ENCODE peak calls at places on chromosomes 2 and 18, in ten cellular contexts. P, F, U, W, L, D, A, I, J and Y are unnamed samples.

GRCh38 chr18:67805261-67805660 is 288.7 kb upstream of the DSEL start:
- DNase-seq in P (no peak), F (no peak), U (no peak), W (no peak), L (no peak), D (no peak), A (peak), I (peak), J (no peak), Y (no peak)

GRCh38 chr2:27442282-27442980 is at the start of gene KRTCAP3:
- DNase-seq in P (peak), F (no peak), U (no peak), W (no peak), L (peak), D (peak), A (no peak), I (no peak), J (peak), Y (no peak)

GRCh38 chr2:164145093-164145987 is 409.5 kb upstream of the FIGN start:
- DNase-seq in P (no peak), F (no peak), U (no peak), W (peak), L (no peak), D (no peak), A (peak), I (no peak), J (no peak), Y (no peak)

GRCh38 chr2:106163948-106164580 is 30.0 kb downstream of the UXS1 start:
- DNase-seq in P (no peak), F (no peak), U (no peak), W (peak), L (no peak), D (peak), A (no peak), I (no peak), J (no peak), Y (no peak)

GRCh38 chr2:128590309-128591021 is 271.8 kb upstream of the HS6ST1 start:
- DNase-seq in P (no peak), F (peak), U (no peak), W (no peak), L (peak), D (no peak), A (no peak), I (no peak), J (no peak), Y (no peak)

GRCh38 chr2:595141-595805 is 81.9 kb downstream of the TMEM18 start:
- DNase-seq in P (no peak), F (no peak), U (no peak), W (no peak), L (no peak), D (no peak), A (no peak), I (no peak), J (no peak), Y (no peak)

GRCh38 chr18:48621240-48621639 is 82.4 kb downstream of the CTIF start:
- DNase-seq in P (no peak), F (no peak), U (no peak), W (peak), L (no peak), D (no peak), A (peak), I (peak), J (no peak), Y (no peak)

GRCh38 chr2:148021059-148021985 is at the start of gene MBD5:
- DNase-seq in P (peak), F (no peak), U (no peak), W (peak), L (peak), D (peak), A (peak), I (peak), J (peak), Y (peak)

GRCh38 chr18:63765837-63766236 is 9.4 kb upstream of the SERPINB7 start:
- DNase-seq in P (no peak), F (no peak), U (no peak), W (no peak), L (no peak), D (no peak), A (no peak), I (no peak), J (no peak), Y (no peak)

GRCh38 chr18:45657357-45658335 is 42.4 kb downstream of the SLC14A2 start:
- DNase-seq in P (peak), F (no peak), U (no peak), W (peak), L (no peak), D (no peak), A (peak), I (no peak), J (no peak), Y (no peak)

GRCh38 chr2:27915874-27916273 is 25.3 kb downstream of the BABAM2 start:
- DNase-seq in P (no peak), F (no peak), U (no peak), W (no peak), L (no peak), D (no peak), A (no peak), I (peak), J (no peak), Y (no peak)

GRCh38 chr2:11746376-11746806 is at the start of gene LPIN1:
- DNase-seq in P (peak), F (peak), U (no peak), W (peak), L (peak), D (peak), A (peak), I (peak), J (peak), Y (peak)
- TF ChIP-seq CTCF in P (peak), F (no peak), U (no peak), W (no peak), L (no peak), D (no peak), A (no peak), I (peak), J (peak), Y (no peak)

GRCh38 chr2:96537066-96537733 is 648 bp downstream of the ARID5A start:
- DNase-seq in P (peak), F (peak), U (no peak), W (peak), L (peak), D (no peak), A (peak), I (no peak), J (peak), Y (peak)

GRCh38 chr2:96535331-96535730 is 1.2 kb upstream of the ARID5A start:
- DNase-seq in P (no peak), F (no peak), U (no peak), W (no peak), L (peak), D (no peak), A (no peak), I (no peak), J (no peak), Y (peak)

GRCh38 chr2:96534701-96535181 is 1.8 kb upstream of the ARID5A start:
- DNase-seq in P (no peak), F (no peak), U (no peak), W (no peak), L (peak), D (no peak), A (peak), I (no peak), J (peak), Y (peak)

GRCh38 chr2:96537734-96538486 is 1.4 kb downstream of the ARID5A start:
- DNase-seq in P (peak), F (no peak), U (no peak), W (no peak), L (peak), D (no peak), A (no peak), I (no peak), J (no peak), Y (no peak)

DNA sequence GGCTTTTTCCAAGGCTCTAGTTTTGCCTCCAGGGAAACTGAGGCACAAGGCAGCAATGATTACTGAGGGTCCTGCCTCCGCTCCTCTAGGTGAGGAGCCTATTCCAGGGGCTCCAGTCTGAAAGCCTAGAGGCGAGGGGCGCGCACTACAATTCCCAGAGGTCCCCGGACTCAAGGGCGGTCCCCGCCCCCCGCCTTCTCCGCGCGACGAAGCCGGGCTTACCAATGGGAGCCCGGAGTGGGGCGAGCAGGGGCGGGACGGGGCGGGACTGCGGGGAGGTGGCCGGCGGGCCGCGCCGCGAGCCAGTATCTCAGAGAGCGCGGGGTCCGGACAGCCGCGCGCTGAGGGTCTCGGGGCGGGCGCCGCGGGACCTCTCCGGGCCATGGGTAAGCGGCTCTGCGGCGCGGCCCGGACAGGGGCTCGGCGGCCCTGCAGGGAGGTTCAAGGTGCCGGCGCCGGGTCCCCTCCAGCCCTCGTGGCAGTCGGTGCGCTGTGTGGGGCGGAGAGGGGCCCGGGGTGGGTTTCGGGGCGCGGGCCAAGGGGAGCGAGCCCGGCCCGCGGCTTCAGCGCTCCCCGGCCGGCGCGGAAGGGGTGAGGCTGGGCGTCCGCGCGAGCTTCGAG is at the start of gene ARID5A:
- DNase-seq in P (peak), F (peak), U (no peak), W (peak), L (peak), D (peak), A (peak), I (peak), J (peak), Y (peak)
- TF ChIP-seq CTCF in P (peak), F (peak), U (peak), W (peak), L (peak), D (peak), A (no peak), I (no peak), J (peak), Y (peak)

GRCh38 chr2:159755014-159755413 is 42.7 kb downstream of the MARCHF7 start:
- DNase-seq in P (no peak), F (no peak), U (no peak), W (no peak), L (no peak), D (no peak), A (no peak), I (no peak), J (no peak), Y (no peak)

GRCh38 chr2:159758686-159759085 is 39.3 kb downstream of the CD302 start:
- DNase-seq in P (no peak), F (no peak), U (no peak), W (no peak), L (no peak), D (no peak), A (no peak), I (peak), J (no peak), Y (no peak)

GRCh38 chr2:159753797-159754196 is 41.5 kb downstream of the MARCHF7 start:
- DNase-seq in P (no peak), F (no peak), U (no peak), W (no peak), L (no peak), D (no peak), A (no peak), I (no peak), J (no peak), Y (no peak)

GRCh38 chr2:159758239-159758638 is 39.8 kb downstream of the CD302 start:
- DNase-seq in P (no peak), F (no peak), U (no peak), W (no peak), L (no peak), D (no peak), A (no peak), I (no peak), J (no peak), Y (no peak)

DNA sequence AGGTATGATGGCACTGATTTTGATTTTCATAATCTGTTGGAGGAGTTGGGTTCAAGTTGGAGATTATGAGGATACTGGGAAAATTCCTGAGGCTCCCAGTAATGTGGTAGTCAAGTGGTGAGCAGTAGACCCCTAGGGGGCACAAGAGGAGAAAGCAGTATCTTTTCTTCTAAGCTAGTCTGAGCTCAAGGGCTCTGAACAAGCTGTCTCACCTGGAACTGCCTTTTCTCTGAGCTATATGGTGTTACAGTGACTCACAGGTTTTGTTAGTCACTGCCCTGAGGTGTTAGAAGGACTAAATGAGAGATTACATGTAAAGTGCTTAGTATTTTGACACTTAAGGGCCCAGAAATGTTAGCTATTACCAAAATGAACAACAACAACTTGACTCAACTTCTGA is 42.2 kb downstream of the CD302 start:
- DNase-seq in P (no peak), F (no peak), U (peak), W (peak), L (no peak), D (no peak), A (peak), I (peak), J (no peak), Y (no peak)
- TF ChIP-seq CTCF in P (no peak), F (no peak), U (peak), W (peak), L (no peak), D (no peak), A (peak), I (peak), J (no peak), Y (no peak)

GRCh38 chr2:234483568-234484251 is 13.2 kb downstream of the ARL4C start:
- DNase-seq in P (peak), F (no peak), U (no peak), W (no peak), L (no peak), D (no peak), A (no peak), I (peak), J (no peak), Y (peak)
- TF ChIP-seq CTCF in P (peak), F (no peak), U (peak), W (no peak), L (peak), D (peak), A (no peak), I (no peak), J (no peak), Y (no peak)

DNA sequence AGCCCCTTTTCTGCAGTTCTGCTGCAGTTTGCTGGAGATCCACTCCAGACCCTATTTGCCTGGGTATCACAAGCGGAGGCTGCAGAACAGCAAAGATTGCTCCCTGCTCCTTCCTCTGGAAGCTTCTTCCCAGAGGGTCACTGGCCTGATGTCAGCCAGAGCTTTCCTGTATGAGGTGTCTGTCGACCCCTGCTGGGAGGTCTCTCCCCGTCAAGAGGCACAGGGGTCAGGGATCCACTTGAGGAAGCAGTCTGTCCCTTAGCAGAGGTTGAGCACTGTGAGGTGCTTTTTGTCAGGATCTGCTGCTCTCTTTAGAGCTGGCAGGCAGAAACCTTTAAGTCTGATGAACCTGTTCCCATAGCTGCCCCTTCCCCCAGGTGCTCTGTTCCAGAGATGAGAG is 42.0 kb upstream of the MYL1 start:
- DNase-seq in P (no peak), F (no peak), U (no peak), W (no peak), L (no peak), D (no peak), A (no peak), I (no peak), J (no peak), Y (peak)
- TF ChIP-seq CTCF in P (no peak), F (no peak), U (no peak), W (no peak), L (no peak), D (no peak), A (no peak), I (no peak), J (no peak), Y (no peak)

GRCh38 chr2:235263205-235264120 is 230.4 kb upstream of the AGAP1 start:
- DNase-seq in P (no peak), F (peak), U (peak), W (peak), L (peak), D (peak), A (peak), I (peak), J (peak), Y (peak)
- TF ChIP-seq CTCF in P (no peak), F (no peak), U (peak), W (no peak), L (no peak), D (no peak), A (no peak), I (peak), J (no peak), Y (no peak)

GRCh38 chr2:157782057-157782845 is 93.9 kb downstream of the ACVR1 start:
- DNase-seq in P (no peak), F (no peak), U (no peak), W (no peak), L (no peak), D (no peak), A (no peak), I (peak), J (no peak), Y (no peak)
- TF ChIP-seq CTCF in P (no peak), F (peak), U (peak), W (peak), L (peak), D (peak), A (no peak), I (no peak), J (peak), Y (no peak)

DNA sequence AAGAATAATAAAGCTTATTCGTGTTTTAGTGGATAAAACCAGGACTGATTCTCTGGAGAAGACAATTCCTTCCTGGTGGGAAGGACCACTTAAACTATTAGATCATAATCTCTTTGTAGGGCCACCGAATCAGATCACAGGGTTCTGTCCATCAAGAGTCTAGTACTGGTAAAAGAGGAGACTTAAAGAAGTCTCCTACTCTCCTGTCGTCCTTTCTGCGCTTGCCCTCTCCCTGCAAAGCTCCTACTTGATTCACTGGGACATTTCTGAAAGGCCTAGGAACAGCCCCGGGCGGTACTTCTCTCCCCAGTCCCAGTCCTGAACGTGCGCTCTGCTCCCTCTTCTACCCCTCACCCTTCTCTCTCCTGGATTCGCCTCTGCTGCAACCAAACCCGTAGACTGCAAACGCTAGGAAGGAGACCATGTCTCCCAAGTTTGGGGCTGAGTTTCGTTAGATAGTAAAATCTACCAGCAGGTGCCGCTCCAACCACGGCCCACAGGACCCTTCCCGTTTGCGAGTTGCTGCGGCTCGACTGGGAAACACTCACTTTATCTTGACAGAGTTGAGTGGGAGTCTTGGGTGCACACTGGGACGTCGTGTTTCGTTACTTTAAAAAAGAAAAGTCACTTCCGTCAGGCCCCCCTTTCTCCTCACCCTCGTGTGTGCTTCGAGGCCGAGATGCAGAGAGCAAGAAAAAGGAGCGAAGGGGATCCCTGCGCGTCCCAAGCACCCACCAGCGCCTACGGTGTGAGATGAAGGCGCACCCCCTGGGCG is 952 bp downstream of the FIGLA start:
- DNase-seq in P (peak), F (peak), U (no peak), W (peak), L (peak), D (peak), A (peak), I (peak), J (no peak), Y (peak)
- TF ChIP-seq CTCF in P (peak), F (peak), U (peak), W (peak), L (peak), D (peak), A (peak), I (peak), J (peak), Y (peak)

DNA sequence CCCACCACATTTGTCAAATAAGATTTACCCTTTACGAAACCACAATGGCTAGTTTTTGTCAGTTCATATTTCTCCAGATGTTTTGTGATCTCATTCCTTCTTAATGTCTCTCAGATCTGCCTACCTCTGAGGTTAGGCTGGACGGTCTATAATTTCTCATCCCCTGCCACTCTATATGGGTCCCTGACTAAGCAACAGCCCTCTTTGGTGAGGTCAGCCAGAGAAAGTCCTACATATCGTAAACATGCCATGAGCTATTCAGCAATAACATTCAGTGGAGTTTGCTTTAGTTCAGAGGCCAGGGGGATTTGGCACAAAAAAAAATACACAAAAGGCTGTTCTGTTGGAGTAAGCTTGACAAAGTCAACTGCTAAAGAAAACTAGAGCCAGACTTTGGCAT is 192.1 kb upstream of the NCKAP5 start:
- DNase-seq in P (no peak), F (no peak), U (no peak), W (peak), L (no peak), D (no peak), A (no peak), I (no peak), J (no peak), Y (no peak)
- TF ChIP-seq CTCF in P (no peak), F (no peak), U (no peak), W (no peak), L (no peak), D (no peak), A (no peak), I (no peak), J (no peak), Y (no peak)

DNA sequence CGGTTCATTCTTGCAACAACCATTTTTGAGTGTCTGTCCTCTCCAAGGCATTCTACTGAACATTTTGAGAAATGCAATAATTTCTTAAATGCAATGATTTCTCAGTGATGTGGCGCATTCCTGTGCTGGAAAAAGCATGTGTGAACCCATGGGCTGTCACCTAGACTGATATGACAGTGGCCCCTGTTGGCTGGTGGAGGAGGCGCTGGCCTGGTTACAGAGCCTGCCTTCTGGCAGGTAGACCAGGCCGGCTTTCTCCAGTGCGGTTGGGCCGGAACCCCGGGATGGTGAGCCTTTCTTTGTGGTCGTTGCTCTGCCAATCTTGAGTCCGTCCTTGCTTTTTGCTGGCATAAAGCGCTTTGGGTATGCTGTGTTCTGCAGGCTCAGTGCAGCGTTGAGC is 33.7 kb downstream of the TSHZ1 start:
- DNase-seq in P (no peak), F (no peak), U (no peak), W (peak), L (no peak), D (no peak), A (peak), I (peak), J (no peak), Y (no peak)
- TF ChIP-seq CTCF in P (peak), F (no peak), U (peak), W (peak), L (peak), D (no peak), A (peak), I (no peak), J (peak), Y (no peak)